ENCODE peak calls at places on chromosomes 6 and 20, in ten cellular contexts. One of them, this sample, is unnamed.

GRCh38 chr20:13947719-13948118 is 42.7 kb downstream of the SEL1L2 start:
- DNase-seq in tibial nerve: no peak
- DNase-seq in fibroblast of lung: no peak
- DNase-seq in cardiac muscle cell: no peak
- DNase-seq in CD8-positive, alpha-beta T cell: no peak
- DNase-seq in SK-N-SH: no peak
- DNase-seq in Peyer's patch: no peak
- DNase-seq in suprapubic skin: no peak
- DNase-seq in brain microvascular endothelial cell: no peak
- DNase-seq in prostate gland: no peak
- DNase-seq in this sample: no peak

GRCh38 chr6:140809694-140810101 is 1323.0 kb upstream of the GJE1 start:
- DNase-seq in tibial nerve: no peak
- DNase-seq in fibroblast of lung: no peak
- DNase-seq in cardiac muscle cell: no peak
- DNase-seq in CD8-positive, alpha-beta T cell: no peak
- DNase-seq in SK-N-SH: no peak
- DNase-seq in Peyer's patch: no peak
- DNase-seq in suprapubic skin: no peak
- DNase-seq in brain microvascular endothelial cell: peak; percentile 61
- DNase-seq in prostate gland: no peak
- DNase-seq in this sample: no peak

GRCh38 chr20:47792021-47792618 is 6.8 kb upstream of the SULF2 start:
- DNase-seq in tibial nerve: peak; percentile 72
- DNase-seq in fibroblast of lung: peak; percentile 95
- DNase-seq in cardiac muscle cell: no peak
- DNase-seq in CD8-positive, alpha-beta T cell: no peak
- DNase-seq in SK-N-SH: no peak
- DNase-seq in Peyer's patch: no peak
- DNase-seq in suprapubic skin: peak; percentile 80
- DNase-seq in brain microvascular endothelial cell: peak; percentile 88
- DNase-seq in prostate gland: peak; percentile 77
- DNase-seq in this sample: no peak

GRCh38 chr6:44190712-44191111 is 26.0 kb upstream of the MYMX start:
- DNase-seq in tibial nerve: no peak
- DNase-seq in fibroblast of lung: no peak
- DNase-seq in cardiac muscle cell: no peak
- DNase-seq in CD8-positive, alpha-beta T cell: no peak
- DNase-seq in SK-N-SH: no peak
- DNase-seq in Peyer's patch: no peak
- DNase-seq in suprapubic skin: no peak
- DNase-seq in brain microvascular endothelial cell: no peak
- DNase-seq in prostate gland: no peak
- DNase-seq in this sample: no peak

GRCh38 chr20:32416206-32416605 is 58.1 kb downstream of the ASXL1 start:
- DNase-seq in tibial nerve: no peak
- DNase-seq in fibroblast of lung: no peak
- DNase-seq in cardiac muscle cell: no peak
- DNase-seq in CD8-positive, alpha-beta T cell: no peak
- DNase-seq in SK-N-SH: no peak
- DNase-seq in Peyer's patch: no peak
- DNase-seq in suprapubic skin: no peak
- DNase-seq in brain microvascular endothelial cell: no peak
- DNase-seq in prostate gland: no peak
- DNase-seq in this sample: no peak

GRCh38 chr20:25018841-25019240 is 26.3 kb upstream of the APMAP start:
- DNase-seq in tibial nerve: no peak
- DNase-seq in fibroblast of lung: no peak
- DNase-seq in cardiac muscle cell: no peak
- DNase-seq in CD8-positive, alpha-beta T cell: no peak
- DNase-seq in SK-N-SH: no peak
- DNase-seq in Peyer's patch: peak; percentile 9
- DNase-seq in suprapubic skin: peak; percentile 46
- DNase-seq in brain microvascular endothelial cell: no peak
- DNase-seq in prostate gland: no peak
- DNase-seq in this sample: peak; percentile 20

GRCh38 chr6:151765444-151765886 is 42.0 kb upstream of the ESR1 start:
- DNase-seq in tibial nerve: no peak
- DNase-seq in fibroblast of lung: peak; percentile 83
- DNase-seq in cardiac muscle cell: peak; percentile 67
- DNase-seq in CD8-positive, alpha-beta T cell: no peak
- DNase-seq in SK-N-SH: peak; percentile 61
- DNase-seq in Peyer's patch: no peak
- DNase-seq in suprapubic skin: no peak
- DNase-seq in brain microvascular endothelial cell: peak; percentile 95
- DNase-seq in prostate gland: peak; percentile 50
- DNase-seq in this sample: no peak

GRCh38 chr6:81761197-81761596 is 8.7 kb upstream of the TENT5A start:
- DNase-seq in tibial nerve: no peak
- DNase-seq in fibroblast of lung: peak; percentile 68
- DNase-seq in cardiac muscle cell: no peak
- DNase-seq in CD8-positive, alpha-beta T cell: no peak
- DNase-seq in SK-N-SH: no peak
- DNase-seq in Peyer's patch: no peak
- DNase-seq in suprapubic skin: no peak
- DNase-seq in brain microvascular endothelial cell: no peak
- DNase-seq in prostate gland: no peak
- DNase-seq in this sample: no peak

GRCh38 chr6:105077592-105078463 is 102.0 kb downstream of the POPDC3 start:
- DNase-seq in tibial nerve: no peak
- DNase-seq in fibroblast of lung: peak; percentile 70
- DNase-seq in cardiac muscle cell: peak; percentile 54
- DNase-seq in CD8-positive, alpha-beta T cell: no peak
- DNase-seq in SK-N-SH: peak; percentile 31
- DNase-seq in Peyer's patch: no peak
- DNase-seq in suprapubic skin: no peak
- DNase-seq in brain microvascular endothelial cell: peak; percentile 15
- DNase-seq in prostate gland: no peak
- DNase-seq in this sample: no peak

GRCh38 chr6:151482290-151482689 is 11.5 kb upstream of the CCDC170 start:
- DNase-seq in tibial nerve: no peak
- DNase-seq in fibroblast of lung: peak; percentile 44
- DNase-seq in cardiac muscle cell: no peak
- DNase-seq in CD8-positive, alpha-beta T cell: no peak
- DNase-seq in SK-N-SH: no peak
- DNase-seq in Peyer's patch: no peak
- DNase-seq in suprapubic skin: no peak
- DNase-seq in brain microvascular endothelial cell: no peak
- DNase-seq in prostate gland: no peak
- DNase-seq in this sample: no peak

GRCh38 chr20:42261766-42262165 is 643.6 kb upstream of the CHD6 start:
- DNase-seq in tibial nerve: no peak
- DNase-seq in fibroblast of lung: no peak
- DNase-seq in cardiac muscle cell: no peak
- DNase-seq in CD8-positive, alpha-beta T cell: no peak
- DNase-seq in SK-N-SH: no peak
- DNase-seq in Peyer's patch: no peak
- DNase-seq in suprapubic skin: no peak
- DNase-seq in brain microvascular endothelial cell: no peak
- DNase-seq in prostate gland: no peak
- DNase-seq in this sample: no peak

GRCh38 chr6:7684076-7684475 is 41.8 kb upstream of the BMP6 start:
- DNase-seq in tibial nerve: no peak
- DNase-seq in fibroblast of lung: no peak
- DNase-seq in cardiac muscle cell: no peak
- DNase-seq in CD8-positive, alpha-beta T cell: no peak
- DNase-seq in SK-N-SH: no peak
- DNase-seq in Peyer's patch: no peak
- DNase-seq in suprapubic skin: no peak
- DNase-seq in brain microvascular endothelial cell: peak; percentile 33
- DNase-seq in prostate gland: no peak
- DNase-seq in this sample: no peak

GRCh38 chr20:24722586-24722985 is 226.5 kb upstream of the CST7 start:
- DNase-seq in tibial nerve: no peak
- DNase-seq in fibroblast of lung: no peak
- DNase-seq in cardiac muscle cell: no peak
- DNase-seq in CD8-positive, alpha-beta T cell: no peak
- DNase-seq in SK-N-SH: no peak
- DNase-seq in Peyer's patch: no peak
- DNase-seq in suprapubic skin: no peak
- DNase-seq in brain microvascular endothelial cell: no peak
- DNase-seq in prostate gland: no peak
- DNase-seq in this sample: no peak

GRCh38 chr6:100730581-100730980 is 150.5 kb downstream of the ASCC3 start:
- DNase-seq in tibial nerve: no peak
- DNase-seq in fibroblast of lung: no peak
- DNase-seq in cardiac muscle cell: no peak
- DNase-seq in CD8-positive, alpha-beta T cell: no peak
- DNase-seq in SK-N-SH: no peak
- DNase-seq in Peyer's patch: no peak
- DNase-seq in suprapubic skin: no peak
- DNase-seq in brain microvascular endothelial cell: no peak
- DNase-seq in prostate gland: no peak
- DNase-seq in this sample: no peak

GRCh38 chr20:58297394-58297793 is 12.1 kb upstream of the RAB22A start:
- DNase-seq in tibial nerve: no peak
- DNase-seq in fibroblast of lung: no peak
- DNase-seq in cardiac muscle cell: no peak
- DNase-seq in CD8-positive, alpha-beta T cell: no peak
- DNase-seq in SK-N-SH: no peak
- DNase-seq in Peyer's patch: no peak
- DNase-seq in suprapubic skin: no peak
- DNase-seq in brain microvascular endothelial cell: no peak
- DNase-seq in prostate gland: no peak
- DNase-seq in this sample: no peak

GRCh38 chr6:22071655-22072054 is 225.2 kb downstream of the PRL start:
- DNase-seq in tibial nerve: no peak
- DNase-seq in fibroblast of lung: peak; percentile 66
- DNase-seq in cardiac muscle cell: peak; percentile 71
- DNase-seq in CD8-positive, alpha-beta T cell: no peak
- DNase-seq in SK-N-SH: peak; percentile 47
- DNase-seq in Peyer's patch: no peak
- DNase-seq in suprapubic skin: no peak
- DNase-seq in brain microvascular endothelial cell: peak; percentile 54
- DNase-seq in prostate gland: peak; percentile 9
- DNase-seq in this sample: no peak

GRCh38 chr6:15453186-15453585 is 207.3 kb downstream of the JARID2 start:
- DNase-seq in tibial nerve: no peak
- DNase-seq in fibroblast of lung: no peak
- DNase-seq in cardiac muscle cell: no peak
- DNase-seq in CD8-positive, alpha-beta T cell: no peak
- DNase-seq in SK-N-SH: no peak
- DNase-seq in Peyer's patch: no peak
- DNase-seq in suprapubic skin: no peak
- DNase-seq in brain microvascular endothelial cell: no peak
- DNase-seq in prostate gland: no peak
- DNase-seq in this sample: no peak

DNA sequence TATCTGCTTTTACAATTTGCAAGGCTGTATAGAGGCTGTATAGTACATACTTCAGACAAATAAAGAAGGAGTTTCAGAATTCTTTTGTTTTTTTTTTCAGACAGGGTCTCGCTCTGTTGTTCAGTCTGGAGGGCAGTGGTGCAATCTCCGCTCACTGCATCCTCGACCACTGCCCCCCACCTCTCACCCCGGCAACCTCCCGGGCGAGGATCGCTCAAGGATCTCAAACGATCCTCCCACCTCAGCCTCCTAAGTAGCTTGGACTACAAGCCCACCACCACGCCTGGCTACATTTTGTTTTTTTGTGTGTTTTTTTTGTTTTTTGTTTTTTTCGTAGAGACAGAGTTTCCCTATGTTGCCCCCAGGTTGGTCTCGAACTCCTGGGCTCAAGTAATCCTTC is 1.8 kb downstream of the FASTKD5 start:
- DNase-seq in tibial nerve: no peak
- DNase-seq in fibroblast of lung: no peak
- DNase-seq in cardiac muscle cell: no peak
- DNase-seq in CD8-positive, alpha-beta T cell: no peak
- DNase-seq in SK-N-SH: no peak
- DNase-seq in Peyer's patch: no peak
- DNase-seq in suprapubic skin: no peak
- DNase-seq in brain microvascular endothelial cell: no peak
- DNase-seq in prostate gland: no peak
- DNase-seq in this sample: no peak
- H3K4me3 ChIP-seq in tibial nerve: peak overlapping the region; percentile 67
- H3K4me3 ChIP-seq in fibroblast of lung: no peak overlapping the region
- H3K4me3 ChIP-seq in cardiac muscle cell: peak overlapping the region; percentile 72
- H3K4me3 ChIP-seq in CD8-positive, alpha-beta T cell: no peak overlapping the region
- H3K4me3 ChIP-seq in SK-N-SH: peak overlapping the region; percentile 98
- H3K4me3 ChIP-seq in Peyer's patch: no peak overlapping the region
- H3K4me3 ChIP-seq in suprapubic skin: peak overlapping the region; percentile 98
- H3K4me3 ChIP-seq in brain microvascular endothelial cell: no peak overlapping the region
- H3K4me3 ChIP-seq in prostate gland: no peak overlapping the region
- H3K4me3 ChIP-seq in this sample: no peak overlapping the region

GRCh38 chr6:30930506-30930905 is 1.5 kb downstream of the SFTA2 start:
- DNase-seq in tibial nerve: no peak
- DNase-seq in fibroblast of lung: no peak
- DNase-seq in cardiac muscle cell: no peak
- DNase-seq in CD8-positive, alpha-beta T cell: no peak
- DNase-seq in SK-N-SH: no peak
- DNase-seq in Peyer's patch: no peak
- DNase-seq in suprapubic skin: no peak
- DNase-seq in brain microvascular endothelial cell: no peak
- DNase-seq in prostate gland: no peak
- DNase-seq in this sample: no peak
- H3K27ac ChIP-seq in tibial nerve: no peak overlapping the region
- H3K27ac ChIP-seq in fibroblast of lung: no peak overlapping the region
- H3K27ac ChIP-seq in cardiac muscle cell: no peak overlapping the region
- H3K27ac ChIP-seq in CD8-positive, alpha-beta T cell: no peak overlapping the region
- H3K27ac ChIP-seq in SK-N-SH: no peak overlapping the region
- H3K27ac ChIP-seq in Peyer's patch: no peak overlapping the region
- H3K27ac ChIP-seq in suprapubic skin: no peak overlapping the region
- H3K27ac ChIP-seq in brain microvascular endothelial cell: no peak overlapping the region
- H3K27ac ChIP-seq in prostate gland: no peak overlapping the region
- H3K27ac ChIP-seq in this sample: peak overlapping the region; percentile 48

GRCh38 chr6:98833101-98834059 is 994 bp upstream of the POU3F2 start:
- DNase-seq in tibial nerve: no peak
- DNase-seq in fibroblast of lung: peak; percentile 39
- DNase-seq in cardiac muscle cell: peak; percentile 76
- DNase-seq in CD8-positive, alpha-beta T cell: no peak
- DNase-seq in SK-N-SH: peak; percentile 80
- DNase-seq in Peyer's patch: peak; percentile 56
- DNase-seq in suprapubic skin: no peak
- DNase-seq in brain microvascular endothelial cell: no peak
- DNase-seq in prostate gland: no peak
- DNase-seq in this sample: peak; percentile 84
- TF ChIP-seq CTCF in tibial nerve: peak; percentile 15
- TF ChIP-seq CTCF in fibroblast of lung: no peak
- TF ChIP-seq CTCF in cardiac muscle cell: no peak
- TF ChIP-seq CTCF in CD8-positive, alpha-beta T cell: no peak
- TF ChIP-seq CTCF in SK-N-SH: peak; percentile 18
- TF ChIP-seq CTCF in Peyer's patch: no peak
- TF ChIP-seq CTCF in suprapubic skin: no peak
- TF ChIP-seq CTCF in brain microvascular endothelial cell: peak; percentile 16
- TF ChIP-seq CTCF in prostate gland: no peak
- TF ChIP-seq CTCF in this sample: no peak

DNA sequence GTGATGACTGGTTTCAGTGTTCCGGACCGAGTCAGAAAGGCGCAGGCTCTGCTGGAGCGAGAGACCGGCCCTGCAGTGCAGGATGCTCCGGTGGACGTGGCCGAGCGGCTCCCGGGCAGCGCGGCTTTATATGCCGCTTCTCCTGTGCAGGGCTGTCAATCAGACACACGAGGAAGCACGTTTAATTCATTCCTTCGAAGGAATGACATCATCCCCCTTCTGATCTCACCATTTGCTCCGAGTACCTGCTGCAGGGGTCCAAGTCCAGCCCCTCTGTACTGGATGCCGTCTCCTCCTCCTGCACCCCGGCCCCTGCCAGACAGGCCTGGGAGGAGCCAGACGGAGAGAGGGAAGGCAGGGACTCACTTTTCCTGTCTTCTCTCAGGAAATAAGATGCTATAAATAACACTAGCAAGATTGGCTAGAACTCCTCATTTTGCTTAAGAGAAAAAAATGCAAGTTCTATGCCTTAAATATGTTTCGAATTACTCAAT is at the start of gene THBS2:
- DNase-seq in tibial nerve: no peak
- DNase-seq in fibroblast of lung: peak; percentile 83
- DNase-seq in cardiac muscle cell: peak; percentile 23
- DNase-seq in CD8-positive, alpha-beta T cell: no peak
- DNase-seq in SK-N-SH: no peak
- DNase-seq in Peyer's patch: peak; percentile 47
- DNase-seq in suprapubic skin: peak; percentile 83
- DNase-seq in brain microvascular endothelial cell: peak; percentile 90
- DNase-seq in prostate gland: no peak
- DNase-seq in this sample: peak; percentile 70
- H3K4me3 ChIP-seq in tibial nerve: peak within 1 kb of the TSS; percentile 26
- H3K4me3 ChIP-seq in fibroblast of lung: peak within 1 kb of the TSS; percentile 67
- H3K4me3 ChIP-seq in cardiac muscle cell: peak within 1 kb of the TSS; percentile 3
- H3K4me3 ChIP-seq in CD8-positive, alpha-beta T cell: peak within 1 kb of the TSS; percentile 29
- H3K4me3 ChIP-seq in SK-N-SH: peak within 1 kb of the TSS; percentile 64
- H3K4me3 ChIP-seq in Peyer's patch: peak within 1 kb of the TSS; percentile 7
- H3K4me3 ChIP-seq in suprapubic skin: peak within 1 kb of the TSS; percentile 49
- H3K4me3 ChIP-seq in brain microvascular endothelial cell: peak within 1 kb of the TSS; percentile 87
- H3K4me3 ChIP-seq in prostate gland: peak within 1 kb of the TSS; percentile 8
- H3K4me3 ChIP-seq in this sample: peak within 1 kb of the TSS; percentile 27

This sample was measured in left lung.